ENCODE peak calls at places on chromosome 3, in six cellular contexts. I is kidney epithelial cell, J is sciatic nerve, V is HTR-8/SVneo, H is occipital lobe, F is GM10248. Y is an unnamed sample.

GRCh38 chr3:63980830-63981498 is 42.3 kb downstream of the PSMD6 start:
- DNase-seq in I (no peak), J (no peak), V (no peak), H (no peak), F (no peak), Y (no peak)

GRCh38 chr3:65871305-65872141 is 167.2 kb downstream of the MAGI1 start:
- DNase-seq in I (peak), J (no peak), V (no peak), H (no peak), F (no peak), Y (no peak)

GRCh38 chr3:8237893-8238292 is 263.7 kb upstream of the LMCD1 start:
- DNase-seq in I (no peak), J (no peak), V (no peak), H (no peak), F (no peak), Y (no peak)

GRCh38 chr3:46383211-46383945 is 12.6 kb downstream of the CCR5 start:
- DNase-seq in I (no peak), J (no peak), V (no peak), H (no peak), F (no peak), Y (no peak)

GRCh38 chr3:167895684-167896083 is 160.2 kb downstream of the SERPINI1 start:
- DNase-seq in I (no peak), J (no peak), V (no peak), H (no peak), F (no peak), Y (no peak)

GRCh38 chr3:130276203-130276803 is 69.2 kb upstream of the COL6A5 start:
- DNase-seq in I (peak), J (no peak), V (peak), H (no peak), F (peak), Y (peak)

GRCh38 chr3:131714585-131715220 is 211.9 kb upstream of the MRPL3 start:
- DNase-seq in I (no peak), J (no peak), V (no peak), H (no peak), F (peak), Y (no peak)

GRCh38 chr3:194365978-194366490 is 3.5 kb downstream of the LRRC15 start:
- DNase-seq in I (no peak), J (no peak), V (no peak), H (no peak), F (no peak), Y (no peak)

GRCh38 chr3:40741729-40742128 is 217.0 kb downstream of the ZNF621 start:
- DNase-seq in I (peak), J (no peak), V (no peak), H (peak), F (no peak), Y (no peak)

GRCh38 chr3:196202516-196202970 is 8.7 kb downstream of the ZDHHC19 start:
- DNase-seq in I (no peak), J (peak), V (no peak), H (no peak), F (peak), Y (no peak)

GRCh38 chr3:150911780-150912179 is 6.5 kb upstream of the MINDY4B start:
- DNase-seq in I (no peak), J (no peak), V (no peak), H (no peak), F (no peak), Y (no peak)

GRCh38 chr3:171374260-171374659 is 85.9 kb downstream of the TNIK start:
- DNase-seq in I (no peak), J (no peak), V (no peak), H (no peak), F (no peak), Y (no peak)

GRCh38 chr3:175535351-175535750 is 676.2 kb downstream of the NAALADL2 start:
- DNase-seq in I (no peak), J (no peak), V (peak), H (no peak), F (no peak), Y (no peak)

GRCh38 chr3:146953523-146954125 is 348.5 kb upstream of the PLSCR5 start:
- DNase-seq in I (no peak), J (no peak), V (no peak), H (no peak), F (no peak), Y (no peak)

GRCh38 chr3:25820372-25820771 is 30.5 kb downstream of the OXSM start:
- DNase-seq in I (peak), J (no peak), V (peak), H (no peak), F (no peak), Y (peak)

GRCh38 chr3:105513886-105514285 is 147.2 kb downstream of the ALCAM start:
- DNase-seq in I (no peak), J (no peak), V (no peak), H (no peak), F (no peak), Y (peak)

GRCh38 chr3:150597646-150598045 is 5.5 kb upstream of the SELENOT start:
- DNase-seq in I (no peak), J (no peak), V (no peak), H (no peak), F (no peak), Y (no peak)

GRCh38 chr3:17972030-17972429 is 229.6 kb upstream of the TBC1D5 start:
- DNase-seq in I (no peak), J (no peak), V (no peak), H (no peak), F (no peak), Y (no peak)

GRCh38 chr3:105823149-105823866 is 45.5 kb downstream of the CBLB start:
- DNase-seq in I (peak), J (no peak), V (peak), H (no peak), F (no peak), Y (peak)

GRCh38 chr3:196287066-196287404 is 491 bp downstream of the PCYT1A start:
- DNase-seq in I (no peak), J (no peak), V (no peak), H (no peak), F (no peak), Y (no peak)

GRCh38 chr3:36332139-36332538 is 48.2 kb upstream of the STAC start:
- DNase-seq in I (no peak), J (no peak), V (no peak), H (no peak), F (no peak), Y (no peak)

GRCh38 chr3:52026016-52026415 is 30.3 kb upstream of the RPL29 start:
- DNase-seq in I (no peak), J (no peak), V (no peak), H (no peak), F (no peak), Y (no peak)

GRCh38 chr3:3191675-3192480 is 12.4 kb upstream of the CRBN start:
- DNase-seq in I (no peak), J (no peak), V (no peak), H (no peak), F (no peak), Y (no peak)

GRCh38 chr3:12809435-12809834 is 13.0 kb downstream of the CAND2 start:
- DNase-seq in I (no peak), J (no peak), V (no peak), H (no peak), F (no peak), Y (no peak)

GRCh38 chr3:151976211-151977050 is 103.0 kb downstream of the SUCNR1 start:
- DNase-seq in I (peak), J (no peak), V (peak), H (no peak), F (no peak), Y (peak)